ENCODE peak calls at places on chromosomes 11 and 22, in four cellular contexts. D is CD8-positive, alpha-beta memory T cell; X is fibroblast of lung; V is sigmoid colon. P is an unnamed sample.

GRCh38 chr22:24496661-24497060 is 1.5 kb downstream of the UPB1 start:
- DNase-seq in D (no peak), X (no peak), V (no peak), P (no peak)

GRCh38 chr11:65790902-65791650 is 4.2 kb downstream of the OVOL1 start:
- DNase-seq in D (no peak), X (no peak), V (no peak), P (no peak)

GRCh38 chr11:2270322-2271076 is at the start of gene ASCL2:
- DNase-seq in D (no peak), X (no peak), V (no peak), P (peak; percentile 15)

GRCh38 chr11:17846852-17847453 is 112.4 kb downstream of the KCNC1 start:
- DNase-seq in D (no peak), X (peak; percentile 68), V (no peak), P (peak; percentile 31)

GRCh38 chr22:49096476-49096875 is 731.2 kb downstream of the BRD1 start:
- DNase-seq in D (no peak), X (no peak), V (no peak), P (no peak)

GRCh38 chr11:11400635-11401232 is 47.7 kb upstream of the CSNK2A3 start:
- DNase-seq in D (no peak), X (no peak), V (no peak), P (no peak)

GRCh38 chr11:46160100-46160499 is 38.8 kb upstream of the PHF21A start:
- DNase-seq in D (no peak), X (no peak), V (no peak), P (no peak)

GRCh38 chr11:60389279-60389910 is 6.9 kb upstream of the MS4A14 start:
- DNase-seq in D (no peak), X (no peak), V (no peak), P (no peak)

GRCh38 chr11:27347949-27348879 is 14.8 kb downstream of the CCDC34 start:
- DNase-seq in D (no peak), X (no peak), V (no peak), P (no peak)

GRCh38 chr11:86519064-86519911 is 144.6 kb downstream of the CCDC81 start:
- DNase-seq in D (no peak), X (peak; percentile 95), V (no peak), P (no peak)

GRCh38 chr22:20509344-20510047 is 2.1 kb downstream of the MED15 start:
- DNase-seq in D (peak; percentile 54), X (peak; percentile 95), V (peak; percentile 89), P (peak; percentile 90)

GRCh38 chr11:92322225-92322624 is 97.6 kb downstream of the FAT3 start:
- DNase-seq in D (no peak), X (peak; percentile 71), V (no peak), P (peak; percentile 28)

GRCh38 chr11:111978028-111978771 is 41.1 kb downstream of the DIXDC1 start:
- DNase-seq in D (no peak), X (peak; percentile 77), V (peak; percentile 90), P (peak; percentile 78)

GRCh38 chr11:19087658-19088057 is 27.1 kb upstream of the MRGPRX2 start:
- DNase-seq in D (no peak), X (peak; percentile 91), V (no peak), P (peak; percentile 60)

GRCh38 chr11:98601181-98601773 is 419.5 kb upstream of the CNTN5 start:
- DNase-seq in D (no peak), X (no peak), V (peak; percentile 78), P (no peak)

GRCh38 chr22:45429921-45430775 is 16.7 kb downstream of the RIBC2 start:
- DNase-seq in D (no peak), X (no peak), V (peak; percentile 43), P (no peak)

GRCh38 chr11:83241291-83241946 is 44.7 kb downstream of the CCDC90B start:
- DNase-seq in D (no peak), X (peak; percentile 77), V (no peak), P (peak; percentile 59)

GRCh38 chr22:19776433-19777031 is 16.0 kb downstream of the TBX1 start:
- DNase-seq in D (no peak), X (no peak), V (no peak), P (no peak)

GRCh38 chr11:10564692-10565318 is 3.7 kb downstream of the LYVE1 start:
- DNase-seq in D (no peak), X (no peak), V (no peak), P (no peak)

GRCh38 chr22:43014876-43015676 is at the start of gene PACSIN2:
- DNase-seq in D (peak; percentile 99), X (peak; percentile 98), V (peak; percentile 100), P (peak; percentile 98)

GRCh38 chr11:6703247-6704063 is 20.3 kb upstream of the MRPL17 start:
- DNase-seq in D (peak; percentile 59), X (peak; percentile 58), V (no peak), P (peak; percentile 65)

GRCh38 chr11:44305643-44306468 is 4.1 kb downstream of the ALX4 start:
- DNase-seq in D (no peak), X (peak; percentile 14), V (no peak), P (no peak)

GRCh38 chr22:41256898-41257260 is 16.1 kb upstream of the CHADL start:
- DNase-seq in D (no peak), X (peak; percentile 34), V (no peak), P (no peak)

GRCh38 chr22:50074551-50075042 is 10.6 kb downstream of the MLC1 start:
- DNase-seq in D (no peak), X (no peak), V (no peak), P (no peak)

GRCh38 chr11:19808076-19808911 is 95.7 kb downstream of the NAV2 start:
- DNase-seq in D (no peak), X (no peak), V (no peak), P (no peak)

GRCh38 chr11:125202362-125202880 is 37.9 kb downstream of the PKNOX2 start:
- DNase-seq in D (no peak), X (no peak), V (no peak), P (no peak)

GRCh38 chr11:62538470-62539237 is 8.0 kb downstream of the AHNAK start:
- DNase-seq in D (no peak), X (no peak), V (no peak), P (no peak)

GRCh38 chr11:20057055-20057943 is 103.0 kb downstream of the DBX1 start:
- DNase-seq in D (no peak), X (peak; percentile 88), V (no peak), P (peak; percentile 82)

GRCh38 chr22:49691256-49691655 is 136.4 kb downstream of the BRD1 start:
- DNase-seq in D (no peak), X (no peak), V (no peak), P (no peak)

GRCh38 chr11:76797341-76798201 is 14.4 kb downstream of the TSKU start:
- DNase-seq in D (no peak), X (no peak), V (peak; percentile 58), P (no peak)

GRCh38 chr22:37182949-37183245 is 5.2 kb downstream of the C1QTNF6 start:
- DNase-seq in D (no peak), X (no peak), V (peak; percentile 41), P (no peak)

GRCh38 chr22:30078320-30079311 is 1.6 kb upstream of the HORMAD2 start:
- DNase-seq in D (no peak), X (no peak), V (no peak), P (peak; percentile 38)

GRCh38 chr11:125079878-125080530 is 16.9 kb downstream of the SLC37A2 start:
- DNase-seq in D (no peak), X (no peak), V (no peak), P (no peak)

GRCh38 chr22:40215266-40215665 is 37.5 kb downstream of the TNRC6B start:
- DNase-seq in D (no peak), X (no peak), V (no peak), P (no peak)

GRCh38 chr11:20351870-20352269 is 11.6 kb upstream of the HTATIP2 start:
- DNase-seq in D (no peak), X (no peak), V (no peak), P (no peak)

GRCh38 chr11:113141010-113141409 is 173.4 kb upstream of the TTC12 start:
- DNase-seq in D (no peak), X (no peak), V (no peak), P (no peak)

GRCh38 chr22:21762712-21763581 is 27.4 kb upstream of the YPEL1 start:
- DNase-seq in D (peak; percentile 74), X (no peak), V (no peak), P (peak; percentile 29)

GRCh38 chr11:75577198-75577597 is 15.1 kb downstream of the SERPINH1 start:
- DNase-seq in D (peak; percentile 72), X (no peak), V (no peak), P (no peak)

GRCh38 chr11:64314805-64315561 is 2.4 kb downstream of the TRMT112 start:
- DNase-seq in D (no peak), X (no peak), V (no peak), P (no peak)

GRCh38 chr11:64318694-64319420 is 936 bp downstream of the PRDX5 start:
- DNase-seq in D (no peak), X (no peak), V (peak; percentile 74), P (no peak)

GRCh38 chr11:64317961-64318693 is at the start of gene PRDX5:
- DNase-seq in D (peak; percentile 97), X (peak; percentile 92), V (peak; percentile 99), P (peak; percentile 95)

GRCh38 chr11:64319421-64319761 is 1.5 kb downstream of the PRDX5 start:
- DNase-seq in D (no peak), X (no peak), V (peak; percentile 68), P (no peak)

GRCh38 chr11:64317325-64317960 is at the start of gene TRMT112:
- DNase-seq in D (peak; percentile 99), X (peak; percentile 99), V (peak; percentile 99), P (peak; percentile 99)
- H3K4me1 ChIP-seq in D (peaks cover 14% of the 10 kb centered on the region), X (no peaks in the 10 kb centered on the region), V (peaks cover 21% of the 10 kb centered on the region), P (peaks cover 41% of the 10 kb centered on the region)

GRCh38 chr11:8766043-8766992 is 83.7 kb downstream of the RPL27A start:
- DNase-seq in D (no peak), X (peak; percentile 92), V (no peak), P (peak; percentile 39)
- H3K4me1 ChIP-seq in D (no peaks in the 10 kb centered on the region), X (peaks cover 29% of the 10 kb centered on the region), V (peaks cover 86% of the 10 kb centered on the region), P (peaks cover 57% of the 10 kb centered on the region)

GRCh38 chr11:94784884-94785283 is 16.7 kb downstream of the AMOTL1 start:
- DNase-seq in D (no peak), X (no peak), V (no peak), P (no peak)
- H3K4me1 ChIP-seq in D (no peaks in the 10 kb centered on the region), X (peaks cover 17% of the 10 kb centered on the region), V (peaks cover 89% of the 10 kb centered on the region), P (peaks cover 57% of the 10 kb centered on the region)

DNA sequence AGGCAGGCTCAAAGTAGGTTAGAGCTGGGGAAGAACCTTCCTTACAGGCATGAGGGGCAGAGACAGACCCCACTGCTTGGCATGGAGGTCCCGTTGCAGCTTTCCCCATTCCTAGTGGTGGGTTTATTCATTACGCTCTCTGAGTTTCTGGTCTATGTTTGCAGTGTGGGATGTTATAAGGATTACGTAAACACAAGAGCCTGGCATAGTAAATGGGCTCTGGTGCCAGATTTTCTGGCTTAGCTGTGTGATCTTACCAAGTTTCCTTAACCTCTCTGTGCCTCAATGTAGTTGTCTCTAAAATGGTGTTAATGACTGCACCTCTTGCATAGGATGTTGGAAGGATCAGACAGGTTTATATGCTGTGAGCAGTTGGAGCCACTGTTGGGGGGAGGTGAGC is 15.1 kb downstream of the DTX4 start:
- DNase-seq in D (no peak), X (no peak), V (no peak), P (no peak)
- H3K4me1 ChIP-seq in D (no peaks in the 10 kb centered on the region), X (peaks cover 14% of the 10 kb centered on the region), V (peaks cover 14% of the 10 kb centered on the region), P (no peaks in the 10 kb centered on the region)